ENCODE peak calls at places on chromosomes 12 and 14, in ten cellular contexts. One of them, this sample, is unnamed.

GRCh38 chr12:127767631-127768030 is 499.3 kb upstream of the TMEM132C start:
- DNase-seq in GM12878: no peak
- DNase-seq in K562: no peak
- DNase-seq in A549: no peak
- DNase-seq in tibial nerve: no peak
- DNase-seq in ovary: no peak
- DNase-seq in body of pancreas: no peak
- DNase-seq in testis: no peak
- DNase-seq in IMR-90: no peak
- DNase-seq in stomach: no peak
- DNase-seq in this sample: no peak

GRCh38 chr12:114371250-114371649 is 34.7 kb downstream of the TBX5 start:
- DNase-seq in ovary: no peak
- DNase-seq in K562: no peak
- DNase-seq in GM12878: no peak
- DNase-seq in body of pancreas: no peak
- DNase-seq in testis: no peak
- DNase-seq in A549: no peak
- DNase-seq in tibial nerve: no peak
- DNase-seq in stomach: no peak
- DNase-seq in IMR-90: no peak
- DNase-seq in this sample: no peak

GRCh38 chr12:64835926-64836325 is 11.5 kb downstream of the TBC1D30 start:
- DNase-seq in GM12878: no peak
- DNase-seq in IMR-90: no peak
- DNase-seq in tibial nerve: no peak
- DNase-seq in K562: no peak
- DNase-seq in A549: no peak
- DNase-seq in testis: no peak
- DNase-seq in body of pancreas: no peak
- DNase-seq in stomach: no peak
- DNase-seq in ovary: no peak
- DNase-seq in this sample: no peak

GRCh38 chr14:34650786-34651584 is 21.0 kb upstream of the SNX6 start:
- DNase-seq in testis: no peak
- DNase-seq in ovary: no peak
- DNase-seq in stomach: no peak
- DNase-seq in body of pancreas: no peak
- DNase-seq in GM12878: no peak
- DNase-seq in A549: peak
- DNase-seq in K562: no peak
- DNase-seq in tibial nerve: no peak
- DNase-seq in IMR-90: peak
- DNase-seq in this sample: no peak

GRCh38 chr12:68336754-68337343 is 4.7 kb upstream of the MDM1 start:
- DNase-seq in A549: peak
- DNase-seq in testis: no peak
- DNase-seq in ovary: no peak
- DNase-seq in K562: no peak
- DNase-seq in tibial nerve: no peak
- DNase-seq in stomach: no peak
- DNase-seq in GM12878: no peak
- DNase-seq in IMR-90: no peak
- DNase-seq in body of pancreas: no peak
- DNase-seq in this sample: no peak

GRCh38 chr12:11650697-11651281 is 1.3 kb downstream of the ETV6 start:
- DNase-seq in GM12878: peak
- DNase-seq in K562: no peak
- DNase-seq in testis: peak
- DNase-seq in A549: no peak
- DNase-seq in tibial nerve: no peak
- DNase-seq in ovary: no peak
- DNase-seq in body of pancreas: no peak
- DNase-seq in IMR-90: peak
- DNase-seq in stomach: no peak
- DNase-seq in this sample: no peak

GRCh38 chr12:4867384-4867783 is 42.3 kb upstream of the KCNA1 start:
- DNase-seq in body of pancreas: no peak
- DNase-seq in IMR-90: no peak
- DNase-seq in tibial nerve: no peak
- DNase-seq in A549: no peak
- DNase-seq in GM12878: no peak
- DNase-seq in K562: no peak
- DNase-seq in testis: no peak
- DNase-seq in ovary: no peak
- DNase-seq in stomach: no peak
- DNase-seq in this sample: peak

GRCh38 chr14:97580923-97581495 is 783.8 kb downstream of the VRK1 start:
- DNase-seq in GM12878: no peak
- DNase-seq in K562: no peak
- DNase-seq in body of pancreas: no peak
- DNase-seq in A549: no peak
- DNase-seq in stomach: no peak
- DNase-seq in ovary: no peak
- DNase-seq in IMR-90: no peak
- DNase-seq in testis: no peak
- DNase-seq in tibial nerve: no peak
- DNase-seq in this sample: peak

GRCh38 chr12:96773031-96773430 is 134.0 kb upstream of the NEDD1 start:
- DNase-seq in IMR-90: no peak
- DNase-seq in A549: no peak
- DNase-seq in ovary: no peak
- DNase-seq in body of pancreas: no peak
- DNase-seq in tibial nerve: no peak
- DNase-seq in testis: no peak
- DNase-seq in K562: no peak
- DNase-seq in GM12878: no peak
- DNase-seq in stomach: no peak
- DNase-seq in this sample: no peak

GRCh38 chr12:19666070-19666469 is 226.8 kb downstream of the AEBP2 start:
- DNase-seq in GM12878: no peak
- DNase-seq in testis: no peak
- DNase-seq in A549: no peak
- DNase-seq in body of pancreas: no peak
- DNase-seq in tibial nerve: no peak
- DNase-seq in IMR-90: no peak
- DNase-seq in K562: no peak
- DNase-seq in stomach: no peak
- DNase-seq in ovary: no peak
- DNase-seq in this sample: no peak

GRCh38 chr12:110568752-110569151 is 14.4 kb downstream of the PPTC7 start:
- DNase-seq in A549: no peak
- DNase-seq in ovary: no peak
- DNase-seq in testis: no peak
- DNase-seq in GM12878: no peak
- DNase-seq in stomach: no peak
- DNase-seq in tibial nerve: no peak
- DNase-seq in K562: no peak
- DNase-seq in IMR-90: no peak
- DNase-seq in body of pancreas: no peak
- DNase-seq in this sample: no peak

GRCh38 chr14:21454843-21455550 is 926 bp downstream of the CHD8 start:
- DNase-seq in ovary: no peak
- DNase-seq in stomach: no peak
- DNase-seq in GM12878: no peak
- DNase-seq in A549: no peak
- DNase-seq in body of pancreas: no peak
- DNase-seq in tibial nerve: no peak
- DNase-seq in testis: no peak
- DNase-seq in K562: no peak
- DNase-seq in IMR-90: peak
- DNase-seq in this sample: no peak

GRCh38 chr12:50338920-50339319 is 55.6 kb upstream of the LIMA1 start:
- DNase-seq in stomach: no peak
- DNase-seq in body of pancreas: no peak
- DNase-seq in ovary: no peak
- DNase-seq in GM12878: no peak
- DNase-seq in tibial nerve: no peak
- DNase-seq in A549: no peak
- DNase-seq in IMR-90: no peak
- DNase-seq in K562: no peak
- DNase-seq in testis: no peak
- DNase-seq in this sample: no peak

GRCh38 chr14:100131181-100131580 is 28.3 kb downstream of the DEGS2 start:
- DNase-seq in ovary: no peak
- DNase-seq in A549: no peak
- DNase-seq in IMR-90: no peak
- DNase-seq in testis: no peak
- DNase-seq in stomach: peak
- DNase-seq in GM12878: no peak
- DNase-seq in tibial nerve: no peak
- DNase-seq in K562: no peak
- DNase-seq in body of pancreas: peak
- DNase-seq in this sample: no peak

DNA sequence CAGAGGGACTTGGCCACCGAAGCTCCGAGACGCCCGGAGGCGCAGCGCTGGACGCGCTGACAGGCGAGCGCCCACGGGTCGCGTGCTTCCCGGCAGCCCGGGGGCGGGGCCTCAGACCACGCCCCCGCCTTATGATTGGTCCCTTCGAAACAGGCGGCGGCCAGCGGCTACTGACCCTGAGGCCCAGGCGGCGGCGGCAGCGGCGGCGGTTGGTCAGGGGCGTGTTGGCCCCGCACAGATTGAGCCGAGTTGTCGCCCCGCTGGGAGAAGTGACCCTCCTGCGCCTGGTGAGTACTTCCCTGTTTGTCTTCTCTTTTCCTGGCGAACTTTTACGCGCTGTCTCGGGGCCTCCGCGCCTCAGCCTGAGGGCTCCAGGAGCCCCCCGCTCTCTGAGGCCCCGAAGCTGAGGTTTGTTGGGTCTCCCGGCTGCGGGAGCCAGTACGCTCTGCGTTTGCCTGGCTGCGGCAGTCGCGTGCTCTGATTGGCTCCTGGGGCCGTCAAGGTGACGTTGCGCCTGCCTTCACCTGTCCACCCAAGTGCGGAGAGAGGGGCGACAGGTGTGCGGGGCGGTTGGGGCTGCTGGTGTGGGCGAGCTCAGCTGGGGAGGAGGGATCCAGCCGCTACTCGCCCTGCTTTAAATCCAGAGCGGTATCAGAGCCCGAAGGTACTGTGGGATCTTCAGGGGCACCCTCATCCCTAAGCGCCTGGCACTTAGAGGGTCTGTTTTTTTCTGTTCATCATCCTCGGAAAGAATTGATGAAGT is at the start of gene GAS2L3:
- DNase-seq in ovary: peak
- DNase-seq in IMR-90: peak
- DNase-seq in GM12878: no peak
- DNase-seq in stomach: peak
- DNase-seq in testis: peak
- DNase-seq in tibial nerve: peak
- DNase-seq in A549: peak
- DNase-seq in K562: peak
- DNase-seq in body of pancreas: peak
- DNase-seq in this sample: peak
- TF ChIP-seq POLR2A in ovary: peak
- TF ChIP-seq POLR2A in IMR-90: peak
- TF ChIP-seq POLR2A in GM12878: peak
- TF ChIP-seq POLR2A in stomach: no peak
- TF ChIP-seq POLR2A in testis: no peak
- TF ChIP-seq POLR2A in tibial nerve: peak
- TF ChIP-seq POLR2A in A549: peak
- TF ChIP-seq POLR2A in K562: peak
- TF ChIP-seq POLR2A in body of pancreas: peak
- TF ChIP-seq POLR2A in this sample: peak

GRCh38 chr12:56361487-56362129 is 1.0 kb downstream of the APOF start:
- DNase-seq in tibial nerve: no peak
- DNase-seq in stomach: no peak
- DNase-seq in GM12878: no peak
- DNase-seq in body of pancreas: no peak
- DNase-seq in ovary: no peak
- DNase-seq in A549: no peak
- DNase-seq in testis: no peak
- DNase-seq in K562: no peak
- DNase-seq in IMR-90: no peak
- DNase-seq in this sample: no peak
- H3K4me3 ChIP-seq in tibial nerve: no peak
- H3K4me3 ChIP-seq in stomach: no peak
- H3K4me3 ChIP-seq in GM12878: peak
- H3K4me3 ChIP-seq in body of pancreas: no peak
- H3K4me3 ChIP-seq in ovary: no peak
- H3K4me3 ChIP-seq in A549: no peak
- H3K4me3 ChIP-seq in testis: no peak
- H3K4me3 ChIP-seq in K562: no peak
- H3K4me3 ChIP-seq in IMR-90: no peak
- H3K4me3 ChIP-seq in this sample: no peak

GRCh38 chr14:68486809-68487208 is 306.1 kb downstream of the ZFP36L1 start:
- DNase-seq in stomach: no peak
- DNase-seq in ovary: no peak
- DNase-seq in tibial nerve: no peak
- DNase-seq in K562: no peak
- DNase-seq in GM12878: no peak
- DNase-seq in A549: no peak
- DNase-seq in body of pancreas: no peak
- DNase-seq in IMR-90: no peak
- DNase-seq in testis: no peak
- DNase-seq in this sample: no peak

GRCh38 chr14:68482772-68483395 is 310.0 kb downstream of the ZFP36L1 start:
- DNase-seq in ovary: no peak
- DNase-seq in GM12878: no peak
- DNase-seq in stomach: no peak
- DNase-seq in K562: no peak
- DNase-seq in tibial nerve: no peak
- DNase-seq in body of pancreas: no peak
- DNase-seq in IMR-90: no peak
- DNase-seq in A549: no peak
- DNase-seq in testis: no peak
- DNase-seq in this sample: no peak

GRCh38 chr14:68487805-68488590 is 304.9 kb downstream of the ZFP36L1 start:
- DNase-seq in testis: no peak
- DNase-seq in IMR-90: peak
- DNase-seq in body of pancreas: no peak
- DNase-seq in ovary: no peak
- DNase-seq in tibial nerve: no peak
- DNase-seq in K562: no peak
- DNase-seq in GM12878: no peak
- DNase-seq in A549: peak
- DNase-seq in stomach: no peak
- DNase-seq in this sample: no peak

GRCh38 chr14:68482018-68482417 is 310.8 kb downstream of the ZFP36L1 start:
- DNase-seq in stomach: no peak
- DNase-seq in body of pancreas: no peak
- DNase-seq in tibial nerve: no peak
- DNase-seq in A549: no peak
- DNase-seq in GM12878: no peak
- DNase-seq in K562: no peak
- DNase-seq in testis: no peak
- DNase-seq in IMR-90: no peak
- DNase-seq in ovary: no peak
- DNase-seq in this sample: no peak

GRCh38 chr14:68486033-68486732 is 306.7 kb downstream of the ZFP36L1 start:
- DNase-seq in body of pancreas: peak
- DNase-seq in testis: no peak
- DNase-seq in IMR-90: no peak
- DNase-seq in GM12878: no peak
- DNase-seq in A549: no peak
- DNase-seq in stomach: no peak
- DNase-seq in K562: no peak
- DNase-seq in tibial nerve: no peak
- DNase-seq in ovary: no peak
- DNase-seq in this sample: no peak
- TF ChIP-seq POLR2A in body of pancreas: no peak
- TF ChIP-seq POLR2A in testis: no peak
- TF ChIP-seq POLR2A in IMR-90: no peak
- TF ChIP-seq POLR2A in GM12878: no peak
- TF ChIP-seq POLR2A in A549: no peak
- TF ChIP-seq POLR2A in stomach: no peak
- TF ChIP-seq POLR2A in K562: no peak
- TF ChIP-seq POLR2A in tibial nerve: no peak
- TF ChIP-seq POLR2A in ovary: no peak
- TF ChIP-seq POLR2A in this sample: no peak

GRCh38 chr12:25263594-25263993 is 12.9 kb upstream of the KRAS start:
- DNase-seq in testis: no peak
- DNase-seq in ovary: no peak
- DNase-seq in stomach: no peak
- DNase-seq in K562: no peak
- DNase-seq in body of pancreas: no peak
- DNase-seq in GM12878: no peak
- DNase-seq in tibial nerve: no peak
- DNase-seq in A549: no peak
- DNase-seq in IMR-90: no peak
- DNase-seq in this sample: no peak
- H3K4me3 ChIP-seq in testis: no peak
- H3K4me3 ChIP-seq in ovary: no peak
- H3K4me3 ChIP-seq in stomach: no peak
- H3K4me3 ChIP-seq in K562: no peak
- H3K4me3 ChIP-seq in body of pancreas: no peak
- H3K4me3 ChIP-seq in GM12878: no peak
- H3K4me3 ChIP-seq in tibial nerve: no peak
- H3K4me3 ChIP-seq in A549: no peak
- H3K4me3 ChIP-seq in IMR-90: no peak
- H3K4me3 ChIP-seq in this sample: no peak

This sample was measured in esophagus muscularis mucosa.